ENCODE peak calls at places on chromosomes 16 and 17, in four cellular contexts. One of them, this sample, is unnamed.

GRCh38 chr16:31334934-31335333 is 20.0 kb upstream of the ITGAX start:
- DNase-seq in RWPE1: no peak
- DNase-seq in tibial artery: no peak
- DNase-seq in hippocampal formation: no peak
- DNase-seq in this sample: no peak

GRCh38 chr16:47069291-47069690 is 74.5 kb downstream of the NETO2 start:
- DNase-seq in hippocampal formation: no peak
- DNase-seq in RWPE1: no peak
- DNase-seq in tibial artery: no peak
- DNase-seq in this sample: no peak

GRCh38 chr17:75647061-75647460 is 13.8 kb downstream of the SMIM5 start:
- DNase-seq in RWPE1: no peak
- DNase-seq in tibial artery: no peak
- DNase-seq in hippocampal formation: peak; percentile 51
- DNase-seq in this sample: no peak

GRCh38 chr17:57158795-57159194 is 73.7 kb downstream of the AKAP1 start:
- DNase-seq in RWPE1: no peak
- DNase-seq in tibial artery: no peak
- DNase-seq in hippocampal formation: no peak
- DNase-seq in this sample: no peak

GRCh38 chr17:51425793-51426192 is 165.4 kb downstream of the UTP18 start:
- DNase-seq in hippocampal formation: no peak
- DNase-seq in RWPE1: no peak
- DNase-seq in tibial artery: no peak
- DNase-seq in this sample: no peak

GRCh38 chr16:66961065-66961744 is at the start of gene CES3:
- DNase-seq in tibial artery: no peak
- DNase-seq in RWPE1: peak; percentile 44
- DNase-seq in hippocampal formation: no peak
- DNase-seq in this sample: no peak

GRCh38 chr16:75087040-75087979 is 29.3 kb downstream of the LDHD start:
- DNase-seq in hippocampal formation: no peak
- DNase-seq in RWPE1: no peak
- DNase-seq in tibial artery: no peak
- DNase-seq in this sample: no peak

GRCh38 chr17:41504126-41504977 is 1.1 kb downstream of the KRT13 start:
- DNase-seq in tibial artery: no peak
- DNase-seq in hippocampal formation: no peak
- DNase-seq in RWPE1: no peak
- DNase-seq in this sample: no peak